ENCODE peak calls at places on chromosomes 7 and 10, in five cellular contexts. H is suprapubic skin; C is CD8-positive, alpha-beta T cell; Y is prostate gland; R is HCT116. V is an unnamed sample.

GRCh38 chr10:24814568-24815313 is 91.1 kb upstream of the ARHGAP21 start:
- DNase-seq in Y (no peak), R (peak), C (no peak), H (no peak), V (no peak)

GRCh38 chr7:86479144-86479543 is 164.6 kb upstream of the GRM3 start:
- DNase-seq in R (no peak), Y (no peak), C (no peak), H (no peak), V (no peak)

GRCh38 chr7:143512488-143513340 is 35.0 kb downstream of the TAS2R41 start:
- DNase-seq in H (no peak), R (no peak), C (no peak), Y (peak), V (no peak)

GRCh38 chr7:144834516-144835165 is 1.2 kb downstream of the TPK1 start:
- DNase-seq in C (peak), H (no peak), Y (no peak), R (no peak), V (peak)

GRCh38 chr10:75772153-75772887 is 340.9 kb downstream of the LRMDA start:
- DNase-seq in Y (no peak), H (no peak), R (no peak), C (no peak), V (no peak)

GRCh38 chr7:42700376-42701327 is 211.2 kb downstream of the C7orf25 start:
- DNase-seq in Y (no peak), C (no peak), H (no peak), R (no peak), V (no peak)

GRCh38 chr7:44791278-44792219 is 4.9 kb upstream of the PPIA start:
- DNase-seq in R (no peak), Y (no peak), H (no peak), C (no peak), V (no peak)

GRCh38 chr7:94654764-94655561 is 970 bp downstream of the SGCE start:
- DNase-seq in H (no peak), Y (no peak), R (no peak), C (no peak), V (no peak)

GRCh38 chr7:103851357-103851756 is 138.1 kb downstream of the RELN start:
- DNase-seq in H (no peak), R (no peak), Y (no peak), C (no peak), V (no peak)

GRCh38 chr7:2083362-2083761 is 149.4 kb downstream of the MAD1L1 start:
- DNase-seq in C (no peak), Y (no peak), R (no peak), H (no peak), V (no peak)

GRCh38 chr7:2080069-2080405 is 152.7 kb downstream of the MAD1L1 start:
- DNase-seq in H (no peak), R (no peak), Y (no peak), C (no peak), V (no peak)

GRCh38 chr7:2079332-2080068 is 153.2 kb downstream of the MAD1L1 start:
- DNase-seq in C (no peak), Y (no peak), R (no peak), H (no peak), V (no peak)

GRCh38 chr7:2082357-2083038 is 150.2 kb downstream of the MAD1L1 start:
- DNase-seq in C (no peak), Y (no peak), R (no peak), H (no peak), V (peak)

GRCh38 chr7:2081526-2082356 is 151.0 kb downstream of the MAD1L1 start:
- DNase-seq in R (no peak), Y (no peak), H (no peak), C (no peak), V (no peak)
- H3K27ac ChIP-seq in R (no peak), Y (no peak), H (no peak), C (no peak), V (no peak)

DNA sequence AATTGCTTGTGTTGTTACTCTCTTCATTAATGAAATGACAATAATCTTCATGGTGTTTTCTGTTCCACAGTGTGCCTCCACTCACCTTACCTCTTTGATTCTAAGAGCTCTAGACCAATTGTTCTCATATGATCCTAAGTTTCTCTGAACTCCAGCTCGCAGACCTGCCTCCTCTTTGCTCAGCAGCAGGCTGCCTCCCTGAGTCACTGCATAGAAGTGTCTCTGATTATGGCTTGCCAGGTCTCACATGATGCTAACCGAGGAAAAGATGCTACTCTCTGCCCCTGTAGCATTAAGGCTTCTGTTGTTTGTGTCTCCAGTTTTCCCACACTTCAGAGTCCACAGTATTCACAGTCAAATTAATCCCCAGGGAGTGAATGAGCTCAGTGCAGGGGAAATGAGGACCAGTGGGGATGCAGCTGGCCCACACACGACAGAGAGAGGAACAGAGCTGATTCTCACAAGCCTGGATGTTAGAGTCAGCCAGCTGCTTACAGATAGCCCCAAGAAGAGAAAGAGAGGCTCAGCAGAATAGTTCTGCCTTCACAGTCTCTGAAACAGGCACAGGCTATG is 145.9 kb upstream of the EGR2 start:
- DNase-seq in H (no peak), C (no peak), Y (no peak), R (no peak), V (no peak)
- H3K27ac ChIP-seq in H (no peak), C (no peak), Y (no peak), R (no peak), V (no peak)

GRCh38 chr7:29815181-29816105 is 9.1 kb downstream of the WIPF3 start:
- DNase-seq in H (no peak), C (no peak), R (no peak), Y (no peak), V (no peak)
- H3K27ac ChIP-seq in H (no peak), C (no peak), R (no peak), Y (no peak), V (no peak)

DNA sequence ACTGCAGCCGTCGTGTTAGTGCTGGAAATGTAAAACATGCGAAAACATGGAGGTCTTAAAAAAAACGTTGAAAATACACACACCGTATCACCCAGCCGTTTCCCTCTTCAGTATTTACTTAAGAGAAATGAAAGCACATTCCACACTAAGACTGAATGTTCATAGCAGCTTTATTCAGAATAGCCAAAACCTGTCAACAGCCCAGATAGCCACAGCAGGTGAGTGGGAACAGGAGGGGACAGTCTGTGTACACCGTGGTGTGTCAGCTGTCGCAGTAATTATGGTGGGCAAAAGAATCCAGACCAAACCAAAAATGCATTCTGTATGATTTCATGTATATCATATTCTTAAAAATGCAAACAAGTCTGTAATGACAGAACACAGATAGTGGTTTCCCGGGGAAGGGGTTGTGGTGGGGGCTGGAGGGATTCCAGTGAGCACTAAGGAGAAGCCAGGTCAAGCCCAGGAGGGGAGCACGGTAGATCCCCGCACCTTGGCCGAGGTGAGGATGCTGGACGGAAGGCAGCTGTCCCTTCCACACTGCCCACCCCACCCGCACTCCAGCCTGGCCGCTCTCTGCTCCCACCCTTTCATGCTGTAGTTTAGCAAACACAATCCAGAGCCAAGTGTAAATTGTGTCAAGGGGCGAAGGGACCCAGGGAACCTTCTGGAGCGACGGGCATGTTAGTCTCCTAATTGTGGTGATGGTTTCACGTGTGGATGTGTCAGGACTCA is 123.6 kb downstream of the NKX6-2 start:
- DNase-seq in C (no peak), H (no peak), Y (no peak), R (no peak), V (peak)
- H3K27ac ChIP-seq in C (no peak), H (no peak), Y (no peak), R (no peak), V (no peak)

DNA sequence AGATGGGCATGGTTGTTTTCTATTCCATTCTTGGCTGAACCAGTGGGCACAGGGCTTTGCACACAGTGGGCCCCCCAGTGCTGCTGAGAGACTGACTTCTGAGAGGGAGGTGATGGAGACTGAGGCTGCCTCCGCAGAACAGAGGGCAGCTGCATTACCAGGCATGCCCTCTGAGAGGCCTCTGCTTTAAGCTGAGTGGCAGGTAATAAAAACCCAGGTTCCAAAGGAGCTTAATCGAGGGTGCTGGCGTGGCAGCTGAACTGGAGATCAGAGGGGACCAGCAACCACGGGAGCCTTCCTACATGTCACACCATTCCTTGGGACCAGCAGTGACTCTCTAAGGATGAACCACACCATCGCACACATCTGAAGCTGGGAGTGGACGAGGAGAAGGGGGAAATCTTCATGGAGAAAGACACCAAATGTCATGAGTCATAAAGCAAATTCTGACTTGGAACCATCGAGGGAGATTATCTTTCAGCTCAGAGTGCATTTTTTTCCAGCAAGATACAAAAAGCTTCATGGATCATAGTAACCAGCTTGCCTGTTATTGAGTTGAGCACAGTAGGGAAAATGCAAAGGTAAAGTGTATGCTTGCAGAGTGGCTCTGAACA is 24.6 kb downstream of the HIPK2 start:
- DNase-seq in R (no peak), Y (no peak), C (no peak), H (no peak), V (no peak)
- H3K27ac ChIP-seq in R (no peak), Y (no peak), C (no peak), H (no peak), V (no peak)

GRCh38 chr10:22613011-22613410 is 101.4 kb downstream of the PIP4K2A start:
- DNase-seq in H (no peak), R (no peak), Y (no peak), C (no peak), V (no peak)
- H3K27ac ChIP-seq in H (no peak), R (no peak), Y (no peak), C (no peak), V (no peak)

V was measured in upper lobe of left lung.